ENCODE peak calls at places on chromosomes 1 and 21, in eight cellular contexts. One of them, this sample, is unnamed.

GRCh38 chr1:175126347-175126746 is 58.7 kb downstream of the TNN start:
- DNase-seq in CD8-positive, alpha-beta memory T cell: no peak
- DNase-seq in fibroblast of lung: peak; percentile 5
- DNase-seq in vagina: no peak
- DNase-seq in colonic mucosa: no peak
- DNase-seq in CD4-positive, CD25-positive, alpha-beta regulatory T cell: no peak
- DNase-seq in PC-9: no peak
- DNase-seq in A549: no peak
- DNase-seq in this sample: no peak

GRCh38 chr1:155801149-155801548 is 55.9 kb downstream of the GON4L start:
- DNase-seq in CD8-positive, alpha-beta memory T cell: no peak
- DNase-seq in fibroblast of lung: peak; percentile 63
- DNase-seq in vagina: no peak
- DNase-seq in colonic mucosa: no peak
- DNase-seq in CD4-positive, CD25-positive, alpha-beta regulatory T cell: no peak
- DNase-seq in PC-9: no peak
- DNase-seq in A549: no peak
- DNase-seq in this sample: no peak

GRCh38 chr1:68180441-68181164 is 51.7 kb downstream of the WLS start:
- DNase-seq in CD8-positive, alpha-beta memory T cell: no peak
- DNase-seq in fibroblast of lung: no peak
- DNase-seq in vagina: no peak
- DNase-seq in colonic mucosa: no peak
- DNase-seq in CD4-positive, CD25-positive, alpha-beta regulatory T cell: no peak
- DNase-seq in PC-9: no peak
- DNase-seq in A549: no peak
- DNase-seq in this sample: no peak

GRCh38 chr1:234943801-234944402 is 184.7 kb downstream of the TOMM20 start:
- DNase-seq in CD8-positive, alpha-beta memory T cell: no peak
- DNase-seq in fibroblast of lung: no peak
- DNase-seq in vagina: no peak
- DNase-seq in colonic mucosa: no peak
- DNase-seq in CD4-positive, CD25-positive, alpha-beta regulatory T cell: no peak
- DNase-seq in PC-9: no peak
- DNase-seq in A549: no peak
- DNase-seq in this sample: no peak

GRCh38 chr1:27724961-27725373 is 794 bp upstream of the FAM76A start:
- DNase-seq in CD8-positive, alpha-beta memory T cell: no peak
- DNase-seq in fibroblast of lung: peak; percentile 13
- DNase-seq in vagina: no peak
- DNase-seq in colonic mucosa: peak; percentile 34
- DNase-seq in CD4-positive, CD25-positive, alpha-beta regulatory T cell: no peak
- DNase-seq in PC-9: no peak
- DNase-seq in A549: no peak
- DNase-seq in this sample: no peak

GRCh38 chr1:244304156-244304555 is 147.6 kb downstream of the ADSS2 start:
- DNase-seq in CD8-positive, alpha-beta memory T cell: no peak
- DNase-seq in fibroblast of lung: no peak
- DNase-seq in vagina: no peak
- DNase-seq in colonic mucosa: no peak
- DNase-seq in CD4-positive, CD25-positive, alpha-beta regulatory T cell: no peak
- DNase-seq in PC-9: no peak
- DNase-seq in A549: no peak
- DNase-seq in this sample: no peak

GRCh38 chr1:119915517-119915916 is 19.2 kb upstream of the ADAM30 start:
- DNase-seq in CD8-positive, alpha-beta memory T cell: no peak
- DNase-seq in fibroblast of lung: no peak
- DNase-seq in vagina: no peak
- DNase-seq in colonic mucosa: no peak
- DNase-seq in CD4-positive, CD25-positive, alpha-beta regulatory T cell: no peak
- DNase-seq in PC-9: no peak
- DNase-seq in A549: no peak
- DNase-seq in this sample: no peak

GRCh38 chr1:183278736-183279591 is 92.9 kb downstream of the LAMC2 start:
- DNase-seq in CD8-positive, alpha-beta memory T cell: no peak
- DNase-seq in fibroblast of lung: peak; percentile 89
- DNase-seq in vagina: no peak
- DNase-seq in colonic mucosa: no peak
- DNase-seq in CD4-positive, CD25-positive, alpha-beta regulatory T cell: no peak
- DNase-seq in PC-9: peak; percentile 88
- DNase-seq in A549: no peak
- DNase-seq in this sample: no peak

GRCh38 chr1:167442854-167443565 is 75.3 kb downstream of the CD247 start:
- DNase-seq in CD8-positive, alpha-beta memory T cell: no peak
- DNase-seq in fibroblast of lung: no peak
- DNase-seq in vagina: peak; percentile 70
- DNase-seq in colonic mucosa: no peak
- DNase-seq in CD4-positive, CD25-positive, alpha-beta regulatory T cell: no peak
- DNase-seq in PC-9: no peak
- DNase-seq in A549: no peak
- DNase-seq in this sample: no peak

GRCh38 chr1:186804669-186805068 is 24.1 kb upstream of the PLA2G4A start:
- DNase-seq in CD8-positive, alpha-beta memory T cell: no peak
- DNase-seq in fibroblast of lung: no peak
- DNase-seq in vagina: no peak
- DNase-seq in colonic mucosa: no peak
- DNase-seq in CD4-positive, CD25-positive, alpha-beta regulatory T cell: no peak
- DNase-seq in PC-9: no peak
- DNase-seq in A549: no peak
- DNase-seq in this sample: no peak

GRCh38 chr1:216688127-216688657 is 35.0 kb downstream of the ESRRG start:
- DNase-seq in CD8-positive, alpha-beta memory T cell: no peak
- DNase-seq in fibroblast of lung: no peak
- DNase-seq in vagina: no peak
- DNase-seq in colonic mucosa: no peak
- DNase-seq in CD4-positive, CD25-positive, alpha-beta regulatory T cell: no peak
- DNase-seq in PC-9: no peak
- DNase-seq in A549: no peak
- DNase-seq in this sample: no peak

GRCh38 chr1:52674497-52675384 is 23.4 kb downstream of the COA7 start:
- DNase-seq in CD8-positive, alpha-beta memory T cell: no peak
- DNase-seq in fibroblast of lung: peak; percentile 46
- DNase-seq in vagina: no peak
- DNase-seq in colonic mucosa: no peak
- DNase-seq in CD4-positive, CD25-positive, alpha-beta regulatory T cell: no peak
- DNase-seq in PC-9: peak; percentile 84
- DNase-seq in A549: no peak
- DNase-seq in this sample: no peak

GRCh38 chr1:41322835-41323234 is 38.4 kb upstream of the FOXO6 start:
- DNase-seq in CD8-positive, alpha-beta memory T cell: no peak
- DNase-seq in fibroblast of lung: peak; percentile 23
- DNase-seq in vagina: no peak
- DNase-seq in colonic mucosa: peak; percentile 33
- DNase-seq in CD4-positive, CD25-positive, alpha-beta regulatory T cell: no peak
- DNase-seq in PC-9: peak; percentile 60
- DNase-seq in A549: peak; percentile 47
- DNase-seq in this sample: no peak

GRCh38 chr1:49104575-49104974 is 327.9 kb upstream of the BEND5 start:
- DNase-seq in CD8-positive, alpha-beta memory T cell: no peak
- DNase-seq in fibroblast of lung: peak; percentile 13
- DNase-seq in vagina: no peak
- DNase-seq in colonic mucosa: no peak
- DNase-seq in CD4-positive, CD25-positive, alpha-beta regulatory T cell: no peak
- DNase-seq in PC-9: no peak
- DNase-seq in A549: no peak
- DNase-seq in this sample: no peak

GRCh38 chr1:25174730-25175612 is 57.3 kb downstream of the SYF2 start:
- DNase-seq in CD8-positive, alpha-beta memory T cell: no peak
- DNase-seq in fibroblast of lung: no peak
- DNase-seq in vagina: no peak
- DNase-seq in colonic mucosa: no peak
- DNase-seq in CD4-positive, CD25-positive, alpha-beta regulatory T cell: no peak
- DNase-seq in PC-9: no peak
- DNase-seq in A549: no peak
- DNase-seq in this sample: no peak

GRCh38 chr1:41670558-41670957 is 186.1 kb upstream of the EDN2 start:
- DNase-seq in CD8-positive, alpha-beta memory T cell: no peak
- DNase-seq in fibroblast of lung: peak; percentile 88
- DNase-seq in vagina: no peak
- DNase-seq in colonic mucosa: no peak
- DNase-seq in CD4-positive, CD25-positive, alpha-beta regulatory T cell: no peak
- DNase-seq in PC-9: peak; percentile 89
- DNase-seq in A549: no peak
- DNase-seq in this sample: no peak

GRCh38 chr1:225871374-225872074 is 10.7 kb downstream of the TMEM63A start:
- DNase-seq in CD8-positive, alpha-beta memory T cell: no peak
- DNase-seq in fibroblast of lung: peak; percentile 28
- DNase-seq in vagina: no peak
- DNase-seq in colonic mucosa: no peak
- DNase-seq in CD4-positive, CD25-positive, alpha-beta regulatory T cell: no peak
- DNase-seq in PC-9: peak; percentile 75
- DNase-seq in A549: peak; percentile 66
- DNase-seq in this sample: no peak

GRCh38 chr1:4161271-4162006 is 261.4 kb upstream of the C1orf174 start:
- DNase-seq in CD8-positive, alpha-beta memory T cell: no peak
- DNase-seq in fibroblast of lung: no peak
- DNase-seq in vagina: no peak
- DNase-seq in colonic mucosa: no peak
- DNase-seq in CD4-positive, CD25-positive, alpha-beta regulatory T cell: no peak
- DNase-seq in PC-9: no peak
- DNase-seq in A549: no peak
- DNase-seq in this sample: no peak
- H3K9me3 ChIP-seq in CD8-positive, alpha-beta memory T cell: no peaks in the 10 kb centered on the region
- H3K9me3 ChIP-seq in fibroblast of lung: no peaks in the 10 kb centered on the region
- H3K9me3 ChIP-seq in vagina: no peaks in the 10 kb centered on the region
- H3K9me3 ChIP-seq in colonic mucosa: no peaks in the 10 kb centered on the region
- H3K9me3 ChIP-seq in CD4-positive, CD25-positive, alpha-beta regulatory T cell: no peaks in the 10 kb centered on the region
- H3K9me3 ChIP-seq in PC-9: no peaks in the 10 kb centered on the region
- H3K9me3 ChIP-seq in A549: no peaks in the 10 kb centered on the region
- H3K9me3 ChIP-seq in this sample: no peaks in the 10 kb centered on the region

GRCh38 chr1:165875604-165876003 is 48.2 kb downstream of the UCK2 start:
- DNase-seq in CD8-positive, alpha-beta memory T cell: no peak
- DNase-seq in fibroblast of lung: no peak
- DNase-seq in vagina: no peak
- DNase-seq in colonic mucosa: peak; percentile 40
- DNase-seq in CD4-positive, CD25-positive, alpha-beta regulatory T cell: no peak
- DNase-seq in PC-9: no peak
- DNase-seq in A549: no peak
- DNase-seq in this sample: no peak

GRCh38 chr1:165873481-165873880 is 46.1 kb downstream of the UCK2 start:
- DNase-seq in CD8-positive, alpha-beta memory T cell: no peak
- DNase-seq in fibroblast of lung: no peak
- DNase-seq in vagina: no peak
- DNase-seq in colonic mucosa: no peak
- DNase-seq in CD4-positive, CD25-positive, alpha-beta regulatory T cell: no peak
- DNase-seq in PC-9: no peak
- DNase-seq in A549: no peak
- DNase-seq in this sample: no peak

GRCh38 chr1:165875171-165875570 is 47.8 kb downstream of the UCK2 start:
- DNase-seq in CD8-positive, alpha-beta memory T cell: no peak
- DNase-seq in fibroblast of lung: no peak
- DNase-seq in vagina: no peak
- DNase-seq in colonic mucosa: peak; percentile 28
- DNase-seq in CD4-positive, CD25-positive, alpha-beta regulatory T cell: no peak
- DNase-seq in PC-9: no peak
- DNase-seq in A549: no peak
- DNase-seq in this sample: no peak

GRCh38 chr1:165876121-165876520 is 48.7 kb downstream of the UCK2 start:
- DNase-seq in CD8-positive, alpha-beta memory T cell: no peak
- DNase-seq in fibroblast of lung: no peak
- DNase-seq in vagina: no peak
- DNase-seq in colonic mucosa: no peak
- DNase-seq in CD4-positive, CD25-positive, alpha-beta regulatory T cell: no peak
- DNase-seq in PC-9: no peak
- DNase-seq in A549: no peak
- DNase-seq in this sample: no peak

DNA sequence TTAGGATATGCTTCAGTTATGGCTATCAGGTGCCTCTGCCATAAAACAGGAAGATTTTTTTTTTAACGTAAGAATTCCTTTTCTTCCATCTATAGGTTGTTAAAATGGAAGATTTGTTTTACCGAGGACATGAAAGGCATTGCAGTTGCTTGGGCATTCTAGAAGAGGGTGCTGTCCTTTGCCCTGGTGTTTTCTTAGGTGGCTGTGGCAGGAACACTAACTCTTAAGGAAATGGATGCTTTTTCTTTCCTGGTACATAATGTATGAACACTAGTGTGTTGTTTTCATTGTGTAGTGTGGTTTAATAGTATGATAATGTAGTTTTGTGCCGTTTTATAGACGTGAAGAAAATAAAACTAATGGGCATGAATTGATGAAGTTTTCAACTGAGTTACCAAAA is 47.2 kb downstream of the UCK2 start:
- DNase-seq in CD8-positive, alpha-beta memory T cell: no peak
- DNase-seq in fibroblast of lung: no peak
- DNase-seq in vagina: no peak
- DNase-seq in colonic mucosa: peak; percentile 32
- DNase-seq in CD4-positive, CD25-positive, alpha-beta regulatory T cell: no peak
- DNase-seq in PC-9: no peak
- DNase-seq in A549: no peak
- DNase-seq in this sample: no peak
- H3K9me3 ChIP-seq in CD8-positive, alpha-beta memory T cell: no peaks in the 10 kb centered on the region
- H3K9me3 ChIP-seq in fibroblast of lung: no peaks in the 10 kb centered on the region
- H3K9me3 ChIP-seq in vagina: no peaks in the 10 kb centered on the region
- H3K9me3 ChIP-seq in colonic mucosa: no peaks in the 10 kb centered on the region
- H3K9me3 ChIP-seq in CD4-positive, CD25-positive, alpha-beta regulatory T cell: no peaks in the 10 kb centered on the region
- H3K9me3 ChIP-seq in PC-9: no peaks in the 10 kb centered on the region
- H3K9me3 ChIP-seq in A549: peaks cover 27% of the 10 kb centered on the region
- H3K9me3 ChIP-seq in this sample: no peaks in the 10 kb centered on the region

GRCh38 chr1:106249810-106250209 is 806.7 kb upstream of the PRMT6 start:
- DNase-seq in CD8-positive, alpha-beta memory T cell: no peak
- DNase-seq in fibroblast of lung: no peak
- DNase-seq in vagina: no peak
- DNase-seq in colonic mucosa: no peak
- DNase-seq in CD4-positive, CD25-positive, alpha-beta regulatory T cell: no peak
- DNase-seq in PC-9: no peak
- DNase-seq in A549: no peak
- DNase-seq in this sample: no peak

GRCh38 chr1:106254748-106255147 is 801.7 kb upstream of the PRMT6 start:
- DNase-seq in CD8-positive, alpha-beta memory T cell: no peak
- DNase-seq in fibroblast of lung: peak; percentile 4
- DNase-seq in vagina: no peak
- DNase-seq in colonic mucosa: no peak
- DNase-seq in CD4-positive, CD25-positive, alpha-beta regulatory T cell: no peak
- DNase-seq in PC-9: no peak
- DNase-seq in A549: no peak
- DNase-seq in this sample: no peak

DNA sequence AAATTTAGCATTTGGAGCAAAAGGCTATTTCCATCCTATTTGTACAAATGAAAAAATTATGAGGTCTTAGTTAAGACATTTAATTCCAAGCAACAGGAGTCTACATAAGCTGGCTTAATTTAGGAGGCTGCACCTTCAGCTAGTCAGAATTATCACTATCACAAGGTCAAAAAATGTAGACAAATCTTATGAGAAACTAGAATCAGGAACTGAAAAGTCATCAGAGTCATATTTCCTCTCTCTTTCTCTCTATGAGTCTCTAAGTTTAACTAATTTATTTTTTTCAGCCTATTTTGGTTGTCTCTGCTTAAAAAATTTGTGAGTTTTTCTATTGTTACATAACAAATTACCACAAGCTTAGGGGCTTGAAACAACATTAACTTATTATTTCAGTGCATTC is 807.1 kb upstream of the PRMT6 start:
- DNase-seq in CD8-positive, alpha-beta memory T cell: no peak
- DNase-seq in fibroblast of lung: no peak
- DNase-seq in vagina: no peak
- DNase-seq in colonic mucosa: no peak
- DNase-seq in CD4-positive, CD25-positive, alpha-beta regulatory T cell: no peak
- DNase-seq in PC-9: no peak
- DNase-seq in A549: no peak
- DNase-seq in this sample: no peak
- H3K9me3 ChIP-seq in CD8-positive, alpha-beta memory T cell: no peaks in the 10 kb centered on the region
- H3K9me3 ChIP-seq in fibroblast of lung: no peaks in the 10 kb centered on the region
- H3K9me3 ChIP-seq in vagina: no peaks in the 10 kb centered on the region
- H3K9me3 ChIP-seq in colonic mucosa: no peaks in the 10 kb centered on the region
- H3K9me3 ChIP-seq in CD4-positive, CD25-positive, alpha-beta regulatory T cell: no peaks in the 10 kb centered on the region
- H3K9me3 ChIP-seq in PC-9: no peaks in the 10 kb centered on the region
- H3K9me3 ChIP-seq in A549: no peaks in the 10 kb centered on the region
- H3K9me3 ChIP-seq in this sample: no peaks in the 10 kb centered on the region

GRCh38 chr21:31905444-31906400 is 32.9 kb downstream of the HUNK start:
- DNase-seq in CD8-positive, alpha-beta memory T cell: no peak
- DNase-seq in fibroblast of lung: peak; percentile 61
- DNase-seq in vagina: no peak
- DNase-seq in colonic mucosa: no peak
- DNase-seq in CD4-positive, CD25-positive, alpha-beta regulatory T cell: no peak
- DNase-seq in PC-9: no peak
- DNase-seq in A549: no peak
- DNase-seq in this sample: no peak
- H3K9me3 ChIP-seq in CD8-positive, alpha-beta memory T cell: no peaks in the 10 kb centered on the region
- H3K9me3 ChIP-seq in fibroblast of lung: no peaks in the 10 kb centered on the region
- H3K9me3 ChIP-seq in vagina: no peaks in the 10 kb centered on the region
- H3K9me3 ChIP-seq in colonic mucosa: no peaks in the 10 kb centered on the region
- H3K9me3 ChIP-seq in CD4-positive, CD25-positive, alpha-beta regulatory T cell: no peaks in the 10 kb centered on the region
- H3K9me3 ChIP-seq in PC-9: no peaks in the 10 kb centered on the region
- H3K9me3 ChIP-seq in A549: no peaks in the 10 kb centered on the region
- H3K9me3 ChIP-seq in this sample: no peaks in the 10 kb centered on the region